ENCODE peak calls at places on chromosomes 16 and 17, in six cellular contexts. U is GM04504, O is esophagus squamous epithelium, D is RKO, S is T-helper 2 cell, J is transverse colon. Q is an unnamed sample.
A peak's percentile ranks its signal among the peaks of the same experiment; 100 is the strongest.

GRCh38 chr16:64731891-64732290 is 390.0 kb downstream of the CDH11 start:
- DNase-seq in U (no peak), O (no peak), D (no peak), S (no peak), J (no peak), Q (no peak)

GRCh38 chr17:81028506-81028858 is 6.5 kb upstream of the BAIAP2 start:
- DNase-seq in U (no peak), O (no peak), D (no peak), S (no peak), J (no peak), Q (no peak)

GRCh38 chr17:40363480-40363838 is 1.1 kb downstream of the GJD3 start:
- DNase-seq in U (no peak), O (no peak), D (peak; percentile 63), S (no peak), J (peak; percentile 15), Q (no peak)

GRCh38 chr16:46974352-46974751 is 878 bp upstream of the DNAJA2 start:
- DNase-seq in U (no peak), O (no peak), D (peak; percentile 71), S (peak; percentile 81), J (no peak), Q (no peak)

GRCh38 chr16:57091200-57091989 is 988 bp upstream of the CPNE2 start:
- DNase-seq in U (no peak), O (no peak), D (peak; percentile 63), S (no peak), J (peak; percentile 50), Q (peak; percentile 33)

GRCh38 chr16:14341324-14342225 is 270.5 kb downstream of the MRTFB start:
- DNase-seq in U (no peak), O (no peak), D (no peak), S (no peak), J (no peak), Q (no peak)

GRCh38 chr16:47045023-47045422 is 71.5 kb upstream of the DNAJA2 start:
- DNase-seq in U (no peak), O (no peak), D (no peak), S (no peak), J (no peak), Q (no peak)

GRCh38 chr16:86218479-86219170 is 291.7 kb upstream of the FOXF1 start:
- DNase-seq in U (no peak), O (no peak), D (no peak), S (no peak), J (no peak), Q (no peak)

GRCh38 chr16:53775821-53776431 is 72.0 kb downstream of the FTO start:
- DNase-seq in U (peak; percentile 85), O (no peak), D (peak; percentile 34), S (no peak), J (peak; percentile 44), Q (peak; percentile 60)

GRCh38 chr17:39462644-39463375 is 1.5 kb downstream of the CDK12 start:
- DNase-seq in U (no peak), O (no peak), D (peak; percentile 43), S (peak; percentile 24), J (peak; percentile 17), Q (no peak)

GRCh38 chr17:66982011-66982508 is 17.6 kb downstream of the CACNG4 start:
- DNase-seq in U (no peak), O (no peak), D (no peak), S (no peak), J (no peak), Q (peak; percentile 38)

GRCh38 chr17:51722994-51723393 is 435.5 kb downstream of the CA10 start:
- DNase-seq in U (no peak), O (no peak), D (peak; percentile 11), S (no peak), J (no peak), Q (no peak)

GRCh38 chr17:73956595-73957465 is 246.6 kb upstream of the RPL38 start:
- DNase-seq in U (no peak), O (no peak), D (no peak), S (peak; percentile 22), J (peak; percentile 69), Q (peak; percentile 59)

GRCh38 chr17:8707591-8708453 is 36.8 kb downstream of the CCDC42 start:
- DNase-seq in U (no peak), O (no peak), D (no peak), S (no peak), J (no peak), Q (no peak)